ENCODE peak calls at places on chromosomes 1 and 21, in seven cellular contexts. One of them, this sample, is unnamed.

GRCh38 chr1:162193201-162193600 is 123.7 kb downstream of the NOS1AP start:
- DNase-seq in mammary epithelial cell: no peak
- DNase-seq in foreskin fibroblast: no peak
- DNase-seq in left lung: no peak
- DNase-seq in BE2C: no peak
- DNase-seq in heart right ventricle: no peak
- DNase-seq in K562: no peak
- DNase-seq in this sample: no peak

GRCh38 chr1:204255966-204256365 is 42.2 kb upstream of the GOLT1A start:
- DNase-seq in foreskin fibroblast: peak
- DNase-seq in BE2C: no peak
- DNase-seq in left lung: no peak
- DNase-seq in K562: no peak
- DNase-seq in heart right ventricle: no peak
- DNase-seq in mammary epithelial cell: no peak
- DNase-seq in this sample: peak

GRCh38 chr1:207789792-207790787 is 38.2 kb downstream of the CD46 start:
- DNase-seq in mammary epithelial cell: peak
- DNase-seq in heart right ventricle: no peak
- DNase-seq in left lung: no peak
- DNase-seq in K562: no peak
- DNase-seq in BE2C: no peak
- DNase-seq in foreskin fibroblast: no peak
- DNase-seq in this sample: peak

GRCh38 chr1:147840909-147841308 is 61.7 kb upstream of the GJA8 start:
- DNase-seq in BE2C: no peak
- DNase-seq in K562: peak
- DNase-seq in left lung: no peak
- DNase-seq in heart right ventricle: no peak
- DNase-seq in mammary epithelial cell: no peak
- DNase-seq in foreskin fibroblast: no peak
- DNase-seq in this sample: no peak

GRCh38 chr21:41290106-41290799 is 26.3 kb upstream of the FAM3B start:
- DNase-seq in foreskin fibroblast: no peak
- DNase-seq in left lung: no peak
- DNase-seq in BE2C: no peak
- DNase-seq in K562: no peak
- DNase-seq in heart right ventricle: no peak
- DNase-seq in mammary epithelial cell: no peak
- DNase-seq in this sample: no peak

GRCh38 chr1:236166041-236166440 is 23.7 kb downstream of the GPR137B start:
- DNase-seq in foreskin fibroblast: no peak
- DNase-seq in BE2C: no peak
- DNase-seq in heart right ventricle: no peak
- DNase-seq in mammary epithelial cell: no peak
- DNase-seq in left lung: no peak
- DNase-seq in K562: no peak
- DNase-seq in this sample: no peak

GRCh38 chr1:116987256-116987555 is 14.4 kb upstream of the CD101 start:
- DNase-seq in mammary epithelial cell: no peak
- DNase-seq in heart right ventricle: no peak
- DNase-seq in K562: no peak
- DNase-seq in BE2C: no peak
- DNase-seq in left lung: peak
- DNase-seq in foreskin fibroblast: no peak
- DNase-seq in this sample: no peak

GRCh38 chr21:43287974-43288755 is 119.4 kb downstream of the CRYAA start:
- DNase-seq in BE2C: no peak
- DNase-seq in foreskin fibroblast: no peak
- DNase-seq in heart right ventricle: no peak
- DNase-seq in mammary epithelial cell: no peak
- DNase-seq in K562: no peak
- DNase-seq in left lung: peak
- DNase-seq in this sample: no peak

GRCh38 chr1:17554966-17555365 is 15.5 kb downstream of the ARHGEF10L start:
- DNase-seq in K562: no peak
- DNase-seq in left lung: no peak
- DNase-seq in BE2C: no peak
- DNase-seq in heart right ventricle: no peak
- DNase-seq in mammary epithelial cell: no peak
- DNase-seq in foreskin fibroblast: no peak
- DNase-seq in this sample: no peak

GRCh38 chr1:65959896-65960295 is 167.2 kb downstream of the PDE4B start:
- DNase-seq in heart right ventricle: no peak
- DNase-seq in left lung: no peak
- DNase-seq in K562: no peak
- DNase-seq in foreskin fibroblast: no peak
- DNase-seq in mammary epithelial cell: no peak
- DNase-seq in BE2C: no peak
- DNase-seq in this sample: no peak

GRCh38 chr1:154784924-154785531 is 85.1 kb downstream of the KCNN3 start:
- DNase-seq in left lung: no peak
- DNase-seq in heart right ventricle: no peak
- DNase-seq in K562: no peak
- DNase-seq in mammary epithelial cell: no peak
- DNase-seq in BE2C: no peak
- DNase-seq in foreskin fibroblast: no peak
- DNase-seq in this sample: no peak

GRCh38 chr21:45004059-45004422 is 64.2 kb downstream of the SLX9 start:
- DNase-seq in K562: no peak
- DNase-seq in heart right ventricle: peak
- DNase-seq in BE2C: no peak
- DNase-seq in left lung: peak
- DNase-seq in foreskin fibroblast: no peak
- DNase-seq in mammary epithelial cell: peak
- DNase-seq in this sample: no peak

GRCh38 chr1:19894218-19894617 is 12.0 kb downstream of the OTUD3 start:
- DNase-seq in left lung: no peak
- DNase-seq in BE2C: no peak
- DNase-seq in foreskin fibroblast: no peak
- DNase-seq in K562: no peak
- DNase-seq in heart right ventricle: no peak
- DNase-seq in mammary epithelial cell: no peak
- DNase-seq in this sample: no peak

GRCh38 chr1:41122851-41123518 is 101.5 kb upstream of the SLFNL1 start:
- DNase-seq in BE2C: peak
- DNase-seq in left lung: no peak
- DNase-seq in K562: peak
- DNase-seq in heart right ventricle: no peak
- DNase-seq in mammary epithelial cell: peak
- DNase-seq in foreskin fibroblast: peak
- DNase-seq in this sample: peak

GRCh38 chr1:221696045-221696444 is 45.8 kb downstream of the DUSP10 start:
- DNase-seq in BE2C: no peak
- DNase-seq in K562: no peak
- DNase-seq in foreskin fibroblast: peak
- DNase-seq in mammary epithelial cell: no peak
- DNase-seq in left lung: no peak
- DNase-seq in heart right ventricle: no peak
- DNase-seq in this sample: peak

GRCh38 chr1:155974208-155975165 is 3.9 kb downstream of the ARHGEF2 start:
- DNase-seq in heart right ventricle: no peak
- DNase-seq in left lung: no peak
- DNase-seq in K562: no peak
- DNase-seq in BE2C: no peak
- DNase-seq in mammary epithelial cell: no peak
- DNase-seq in foreskin fibroblast: no peak
- DNase-seq in this sample: no peak

GRCh38 chr1:50265790-50266314 is 157.1 kb downstream of the ELAVL4 start:
- DNase-seq in left lung: no peak
- DNase-seq in heart right ventricle: peak
- DNase-seq in BE2C: peak
- DNase-seq in K562: no peak
- DNase-seq in mammary epithelial cell: no peak
- DNase-seq in foreskin fibroblast: peak
- DNase-seq in this sample: peak

DNA sequence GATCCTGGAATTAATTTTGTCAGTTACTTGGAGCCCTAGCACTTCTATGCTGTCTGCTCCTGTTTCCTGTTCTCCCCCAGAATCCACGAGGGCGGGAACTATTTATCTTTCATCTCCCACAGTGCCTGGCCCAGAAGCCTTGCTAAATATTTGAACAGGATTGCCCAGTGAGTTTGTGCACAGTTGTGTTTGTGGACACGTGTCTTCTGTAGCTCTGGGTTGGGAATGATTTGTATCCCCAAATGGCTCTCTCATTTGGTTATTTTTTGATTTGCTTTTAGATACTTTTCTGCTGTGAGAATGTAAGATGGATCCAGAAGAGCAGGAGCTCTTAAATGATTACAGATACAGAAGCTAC is 7.8 kb downstream of the DOP1B start:
- DNase-seq in foreskin fibroblast: no peak
- DNase-seq in K562: peak
- DNase-seq in left lung: no peak
- DNase-seq in mammary epithelial cell: no peak
- DNase-seq in heart right ventricle: no peak
- DNase-seq in BE2C: no peak
- DNase-seq in this sample: no peak
- H3K4me3 ChIP-seq in foreskin fibroblast: no peak
- H3K4me3 ChIP-seq in K562: no peak
- H3K4me3 ChIP-seq in left lung: no peak
- H3K4me3 ChIP-seq in mammary epithelial cell: no peak
- H3K4me3 ChIP-seq in heart right ventricle: no peak
- H3K4me3 ChIP-seq in BE2C: no peak
- H3K4me3 ChIP-seq in this sample: no peak

GRCh38 chr1:214912127-214912526 is 170.4 kb upstream of the KCNK2 start:
- DNase-seq in left lung: peak
- DNase-seq in heart right ventricle: no peak
- DNase-seq in foreskin fibroblast: no peak
- DNase-seq in K562: no peak
- DNase-seq in mammary epithelial cell: no peak
- DNase-seq in BE2C: no peak
- DNase-seq in this sample: no peak
- TF ChIP-seq CTCF in left lung: no peak
- TF ChIP-seq CTCF in heart right ventricle: no peak
- TF ChIP-seq CTCF in foreskin fibroblast: no peak
- TF ChIP-seq CTCF in K562: no peak
- TF ChIP-seq CTCF in mammary epithelial cell: no peak
- TF ChIP-seq CTCF in BE2C: no peak
- TF ChIP-seq CTCF in this sample: no peak

GRCh38 chr1:55531644-55532043 is 316.5 kb upstream of the USP24 start:
- DNase-seq in BE2C: no peak
- DNase-seq in mammary epithelial cell: no peak
- DNase-seq in K562: no peak
- DNase-seq in heart right ventricle: no peak
- DNase-seq in left lung: no peak
- DNase-seq in foreskin fibroblast: peak
- DNase-seq in this sample: peak

GRCh38 chr1:55535724-55536262 is 320.6 kb upstream of the USP24 start:
- DNase-seq in mammary epithelial cell: no peak
- DNase-seq in foreskin fibroblast: no peak
- DNase-seq in K562: no peak
- DNase-seq in left lung: no peak
- DNase-seq in heart right ventricle: no peak
- DNase-seq in BE2C: no peak
- DNase-seq in this sample: no peak

GRCh38 chr1:55534565-55535091 is 319.5 kb upstream of the USP24 start:
- DNase-seq in mammary epithelial cell: no peak
- DNase-seq in left lung: no peak
- DNase-seq in foreskin fibroblast: no peak
- DNase-seq in heart right ventricle: no peak
- DNase-seq in K562: no peak
- DNase-seq in BE2C: no peak
- DNase-seq in this sample: no peak

GRCh38 chr1:55539652-55540512 is 324.7 kb upstream of the USP24 start:
- DNase-seq in K562: no peak
- DNase-seq in heart right ventricle: no peak
- DNase-seq in mammary epithelial cell: no peak
- DNase-seq in foreskin fibroblast: no peak
- DNase-seq in BE2C: no peak
- DNase-seq in left lung: no peak
- DNase-seq in this sample: no peak

DNA sequence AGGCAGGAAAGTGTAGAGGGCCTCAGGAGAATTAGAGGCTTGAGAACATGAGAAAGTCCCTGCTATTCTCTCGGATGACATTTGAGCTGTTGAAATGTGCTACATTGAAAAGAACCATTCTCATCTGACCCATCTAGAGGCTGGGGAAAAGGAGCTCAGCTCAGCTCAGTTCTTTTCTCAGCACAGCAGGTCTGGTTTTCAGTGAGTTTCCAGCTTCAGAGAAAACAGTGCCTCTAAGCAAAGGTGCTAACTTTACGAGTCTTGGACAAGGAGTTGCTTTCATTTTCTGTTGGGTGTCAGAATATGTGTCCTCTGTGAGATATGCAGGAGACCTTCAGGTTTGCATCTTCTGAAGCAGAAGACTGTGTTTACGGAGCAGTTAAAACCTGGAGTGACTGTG is 321.3 kb upstream of the USP24 start:
- DNase-seq in mammary epithelial cell: no peak
- DNase-seq in K562: no peak
- DNase-seq in heart right ventricle: no peak
- DNase-seq in BE2C: no peak
- DNase-seq in left lung: no peak
- DNase-seq in foreskin fibroblast: no peak
- DNase-seq in this sample: no peak
- H3K4me3 ChIP-seq in mammary epithelial cell: no peak
- H3K4me3 ChIP-seq in K562: no peak
- H3K4me3 ChIP-seq in heart right ventricle: no peak
- H3K4me3 ChIP-seq in BE2C: no peak
- H3K4me3 ChIP-seq in left lung: no peak
- H3K4me3 ChIP-seq in foreskin fibroblast: no peak
- H3K4me3 ChIP-seq in this sample: no peak

GRCh38 chr1:157773723-157774350 is 3.1 kb downstream of the FCRL2 start:
- DNase-seq in heart right ventricle: no peak
- DNase-seq in K562: peak
- DNase-seq in mammary epithelial cell: no peak
- DNase-seq in BE2C: no peak
- DNase-seq in foreskin fibroblast: no peak
- DNase-seq in left lung: no peak
- DNase-seq in this sample: no peak
- TF ChIP-seq CTCF in heart right ventricle: no peak
- TF ChIP-seq CTCF in K562: peak
- TF ChIP-seq CTCF in mammary epithelial cell: peak
- TF ChIP-seq CTCF in BE2C: peak
- TF ChIP-seq CTCF in foreskin fibroblast: no peak
- TF ChIP-seq CTCF in left lung: no peak
- TF ChIP-seq CTCF in this sample: no peak

GRCh38 chr1:219189021-219189824 is 15.5 kb downstream of the LYPLAL1 start:
- DNase-seq in left lung: no peak
- DNase-seq in mammary epithelial cell: peak
- DNase-seq in K562: peak
- DNase-seq in BE2C: no peak
- DNase-seq in heart right ventricle: no peak
- DNase-seq in foreskin fibroblast: peak
- DNase-seq in this sample: peak
- H3K4me3 ChIP-seq in left lung: no peak
- H3K4me3 ChIP-seq in mammary epithelial cell: no peak
- H3K4me3 ChIP-seq in K562: no peak
- H3K4me3 ChIP-seq in BE2C: no peak
- H3K4me3 ChIP-seq in heart right ventricle: no peak
- H3K4me3 ChIP-seq in foreskin fibroblast: no peak
- H3K4me3 ChIP-seq in this sample: no peak

GRCh38 chr1:212261361-212261929 is 23.8 kb upstream of the PPP2R5A start:
- DNase-seq in BE2C: no peak
- DNase-seq in heart right ventricle: no peak
- DNase-seq in foreskin fibroblast: no peak
- DNase-seq in K562: peak
- DNase-seq in left lung: no peak
- DNase-seq in mammary epithelial cell: no peak
- DNase-seq in this sample: no peak
- TF ChIP-seq CTCF in BE2C: no peak
- TF ChIP-seq CTCF in heart right ventricle: no peak
- TF ChIP-seq CTCF in foreskin fibroblast: no peak
- TF ChIP-seq CTCF in K562: peak
- TF ChIP-seq CTCF in left lung: no peak
- TF ChIP-seq CTCF in mammary epithelial cell: no peak
- TF ChIP-seq CTCF in this sample: no peak